ENCODE peak calls at places on chromosomes 7 and 10, in seven cellular contexts. B is IMR-90, C is nephron progenitor cell, I is astrocyte of the cerebellum, F is astrocyte of the spinal cord, V is fibroblast of the aortic adventitia, H is WTC11. K is an unnamed sample.

GRCh38 chr7:128197586-128197985 is 43.5 kb upstream of the LEP start:
- DNase-seq in I (no peak), V (no peak), C (no peak), H (no peak), F (no peak), B (peak), K (no peak)

GRCh38 chr7:16587785-16588184 is 57.8 kb downstream of the ANKMY2 start:
- DNase-seq in V (no peak), I (no peak), H (no peak), C (no peak), B (no peak), F (no peak), K (no peak)

GRCh38 chr7:99385564-99385963 is 11.0 kb downstream of the ARPC1B start:
- DNase-seq in V (no peak), H (no peak), C (no peak), I (no peak), F (no peak), B (no peak), K (no peak)

GRCh38 chr7:156907656-156908055 is 14.7 kb upstream of the LMBR1 start:
- DNase-seq in I (peak), F (peak), V (no peak), H (no peak), C (no peak), B (no peak), K (peak)

GRCh38 chr10:43842496-43842895 is 193.8 kb upstream of the ZNF32 start:
- DNase-seq in V (no peak), H (no peak), B (no peak), C (no peak), I (no peak), F (no peak), K (no peak)

GRCh38 chr10:14820010-14820774 is 17.6 kb downstream of the CDNF start:
- DNase-seq in F (peak), B (peak), V (peak), I (no peak), H (no peak), C (no peak), K (peak)

GRCh38 chr7:76231071-76231470 is 29.4 kb downstream of the SRRM3 start:
- DNase-seq in V (no peak), C (no peak), I (no peak), F (no peak), B (no peak), H (no peak), K (no peak)

GRCh38 chr7:23603632-23604295 is 6.6 kb downstream of the CCDC126 start:
- DNase-seq in H (no peak), F (no peak), C (no peak), V (no peak), B (no peak), I (no peak), K (no peak)

GRCh38 chr7:36391436-36392198 is 2.0 kb downstream of the ANLN start:
- DNase-seq in I (no peak), C (no peak), V (no peak), H (no peak), B (peak), F (peak), K (no peak)

GRCh38 chr10:24047201-24047600 is 161.7 kb upstream of the KIAA1217 start:
- DNase-seq in B (no peak), V (no peak), I (no peak), H (no peak), C (no peak), F (no peak), K (no peak)

GRCh38 chr10:52782554-52782953 is 10.0 kb upstream of the MBL2 start:
- DNase-seq in B (no peak), F (no peak), C (no peak), I (no peak), V (no peak), H (no peak), K (no peak)

GRCh38 chr7:152663101-152663740 is 12.7 kb downstream of the XRCC2 start:
- DNase-seq in V (peak), F (no peak), C (no peak), B (no peak), I (no peak), H (no peak), K (no peak)

GRCh38 chr7:24715661-24716479 is 41.4 kb downstream of the GSDME start:
- DNase-seq in F (peak), C (peak), V (no peak), I (no peak), H (peak), B (peak), K (peak)

GRCh38 chr10:129706523-129706922 is 239.5 kb downstream of the MGMT start:
- DNase-seq in H (no peak), V (no peak), F (no peak), I (no peak), C (no peak), B (no peak), K (no peak)

GRCh38 chr10:133013478-133013877 is 71.1 kb upstream of the CFAP46 start:
- DNase-seq in H (no peak), I (no peak), B (no peak), V (no peak), F (no peak), C (no peak), K (no peak)

GRCh38 chr10:112565434-112566053 is 118.5 kb downstream of the VTI1A start:
- DNase-seq in I (peak), B (peak), V (peak), H (peak), F (peak), C (peak), K (peak)

GRCh38 chr10:132345345-132345744 is 13.4 kb downstream of the LRRC27 start:
- DNase-seq in F (no peak), B (no peak), I (no peak), H (no peak), V (no peak), C (no peak), K (no peak)

GRCh38 chr7:46933596-46933995 is 648.3 kb downstream of the TNS3 start:
- DNase-seq in C (no peak), B (no peak), I (peak), H (no peak), F (peak), V (peak), K (peak)

GRCh38 chr10:90968448-90969086 is 47.7 kb upstream of the ANKRD1 start:
- DNase-seq in F (peak), I (peak), C (no peak), B (peak), V (peak), H (no peak), K (peak)

GRCh38 chr10:9550810-9551209 is 1466.9 kb upstream of the CELF2 start:
- DNase-seq in V (no peak), C (no peak), F (no peak), I (no peak), B (no peak), H (no peak), K (no peak)

DNA sequence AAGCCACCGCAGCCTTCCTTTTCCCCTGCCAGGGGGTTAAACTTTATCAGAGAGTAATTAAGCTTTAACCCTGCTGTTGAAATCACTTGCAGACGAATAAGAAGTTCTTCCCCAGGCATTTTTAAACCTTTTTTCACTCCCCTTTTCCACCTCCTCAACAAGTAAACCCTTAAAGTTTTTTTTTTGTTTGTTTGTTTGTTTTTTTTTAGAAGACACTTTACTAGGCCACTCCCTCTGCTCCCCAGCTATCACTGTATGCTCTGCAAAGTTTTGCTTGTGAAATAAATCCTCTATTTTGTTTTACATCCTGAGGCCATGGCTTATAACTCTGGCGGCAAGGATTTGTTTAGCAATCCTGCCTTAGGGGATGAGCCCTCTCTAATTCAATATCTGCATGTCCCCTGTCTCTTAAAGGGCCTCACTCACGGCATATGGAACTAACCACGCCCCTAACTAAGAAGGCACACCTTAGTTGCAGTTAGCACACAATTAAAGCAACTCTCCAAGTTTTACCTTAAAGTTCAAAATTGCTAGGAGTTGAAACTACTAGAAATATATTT is 1354.7 kb upstream of the LRRTM3 start:
- DNase-seq in I (no peak), V (no peak), H (no peak), C (peak), B (no peak), F (peak), K (no peak)
- TF ChIP-seq CTCF in I (no peak), V (no peak), H (no peak), C (no peak), B (no peak), F (no peak), K (no peak)

GRCh38 chr7:26704036-26704435 is 160.4 kb downstream of the SKAP2 start:
- DNase-seq in C (no peak), B (no peak), F (no peak), V (no peak), H (no peak), I (no peak), K (no peak)
- TF ChIP-seq CTCF in C (no peak), B (no peak), F (no peak), V (no peak), H (no peak), I (no peak), K (no peak)

GRCh38 chr7:129828078-129828762 is 124.5 kb downstream of the UBE2H start:
- DNase-seq in C (no peak), H (no peak), B (no peak), V (no peak), I (no peak), F (no peak), K (no peak)

GRCh38 chr7:129827467-129827990 is 125.2 kb downstream of the UBE2H start:
- DNase-seq in I (no peak), B (no peak), F (no peak), H (no peak), C (no peak), V (no peak), K (no peak)

GRCh38 chr7:129829677-129830631 is 122.8 kb downstream of the UBE2H start:
- DNase-seq in I (peak), F (peak), V (peak), B (peak), C (peak), H (peak), K (peak)

GRCh38 chr7:129830949-129831348 is 121.8 kb downstream of the UBE2H start:
- DNase-seq in I (no peak), C (no peak), F (no peak), H (no peak), B (no peak), V (no peak), K (no peak)

DNA sequence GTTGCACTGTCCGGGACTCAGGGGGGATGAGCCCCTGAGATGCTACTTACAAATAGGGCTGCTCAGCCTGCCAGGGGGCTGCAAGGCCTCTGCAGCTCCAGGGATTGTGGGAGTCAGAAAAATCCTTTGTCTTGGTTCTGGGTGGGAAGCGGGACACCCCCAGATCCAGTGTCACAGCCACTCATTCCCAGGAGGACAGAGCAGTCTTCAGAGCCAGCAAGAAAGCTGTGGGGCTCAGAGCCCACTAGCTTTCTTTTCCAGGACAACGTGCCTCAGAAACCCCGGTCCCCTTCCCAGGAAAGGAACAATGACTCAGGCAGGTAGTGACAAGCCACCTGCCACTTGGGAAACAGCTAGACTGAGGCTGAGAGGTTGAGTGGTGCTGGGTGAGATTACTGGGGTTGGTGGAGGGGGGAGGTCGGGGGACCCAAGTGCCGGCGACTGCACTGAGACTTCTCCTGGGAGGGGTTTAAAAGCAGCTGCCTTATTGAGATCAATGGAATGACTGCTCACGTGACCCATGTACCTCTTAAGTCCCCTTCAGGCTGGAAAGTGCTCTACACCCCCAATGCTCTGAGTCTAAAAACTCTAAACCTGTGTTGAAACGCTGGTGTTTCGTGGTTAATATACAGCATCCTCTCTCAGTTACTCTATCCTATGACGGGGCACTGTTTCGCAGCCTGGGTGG is 123.6 kb downstream of the UBE2H start:
- DNase-seq in V (no peak), H (no peak), F (no peak), C (no peak), I (no peak), B (no peak), K (peak)
- TF ChIP-seq CTCF in V (no peak), H (peak), F (no peak), C (no peak), I (no peak), B (no peak), K (no peak)

DNA sequence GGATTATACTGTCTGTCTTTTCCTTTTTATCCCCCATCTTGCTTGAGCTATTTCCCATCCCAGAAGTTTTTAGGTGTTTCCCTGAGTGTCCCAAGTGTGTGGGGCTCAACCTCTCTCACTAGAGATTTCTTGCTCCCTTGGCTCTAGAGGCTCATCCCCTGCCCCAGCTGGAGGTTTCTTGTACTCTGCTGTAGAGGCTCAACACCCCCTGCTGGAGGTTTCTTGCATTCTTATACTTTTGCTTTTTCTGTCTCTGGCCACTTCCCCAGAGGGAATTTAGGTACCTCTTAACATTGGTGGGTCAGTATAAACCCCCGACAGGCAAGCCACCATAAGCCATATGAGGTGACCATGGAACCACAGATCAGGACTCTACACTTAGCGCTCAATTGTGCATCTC is 114.2 kb upstream of the FAM3C start:
- DNase-seq in I (no peak), F (no peak), V (no peak), H (no peak), B (no peak), C (no peak), K (no peak)
- TF ChIP-seq CTCF in I (peak), F (no peak), V (no peak), H (no peak), B (no peak), C (no peak), K (peak)